ENCODE peak calls at places on chromosome 3, in four cellular contexts. A is SK-N-SH, Y is WTC11, C is HepG2. F is an unnamed sample.

GRCh38 chr3:186361612-186362408 is at the start of gene DGKG:
- DNase-seq in A (peak; percentile 90), Y (peak; percentile 45), C (no peak), F (no peak)

GRCh38 chr3:175208316-175208715 is 349.2 kb downstream of the NAALADL2 start:
- DNase-seq in A (no peak), Y (no peak), C (no peak), F (no peak)

GRCh38 chr3:16401273-16401672 is 112.2 kb downstream of the RFTN1 start:
- DNase-seq in A (no peak), Y (no peak), C (no peak), F (no peak)

GRCh38 chr3:15645740-15646490 is 44.4 kb downstream of the BTD start:
- DNase-seq in A (peak; percentile 70), Y (no peak), C (no peak), F (no peak)

GRCh38 chr3:187063286-187064081 is 75.8 kb downstream of the RPL39L start:
- DNase-seq in A (no peak), Y (no peak), C (peak; percentile 89), F (no peak)

GRCh38 chr3:133868758-133869429 is 26.8 kb downstream of the RAB6B start:
- DNase-seq in A (no peak), Y (no peak), C (no peak), F (no peak)

GRCh38 chr3:97278506-97278905 is 464.1 kb downstream of the EPHA6 start:
- DNase-seq in A (peak; percentile 14), Y (no peak), C (peak; percentile 4), F (no peak)

GRCh38 chr3:113183748-113184661 is 27.4 kb upstream of the BOC start:
- DNase-seq in A (peak; percentile 35), Y (no peak), C (no peak), F (no peak)

GRCh38 chr3:14688525-14688924 is 13.6 kb downstream of the C3orf20 start:
- DNase-seq in A (no peak), Y (no peak), C (no peak), F (no peak)

GRCh38 chr3:170865209-170866094 is 4.5 kb downstream of the RPL22L1 start:
- DNase-seq in A (no peak), Y (no peak), C (peak; percentile 18), F (no peak)

GRCh38 chr3:16759227-16759903 is 125.4 kb upstream of the PLCL2 start:
- DNase-seq in A (no peak), Y (no peak), C (no peak), F (no peak)

GRCh38 chr3:49415931-49416601 is 3.8 kb downstream of the TCTA start:
- DNase-seq in A (no peak), Y (no peak), C (no peak), F (no peak)

GRCh38 chr3:4819761-4820160 is 159.5 kb upstream of the BHLHE40 start:
- DNase-seq in A (no peak), Y (no peak), C (no peak), F (no peak)

GRCh38 chr3:115245437-115245836 is 98.3 kb upstream of the ZBTB20 start:
- DNase-seq in A (no peak), Y (no peak), C (no peak), F (no peak)

GRCh38 chr3:47780727-47781325 is 867 bp downstream of the SMARCC1 start:
- DNase-seq in A (peak; percentile 30), Y (no peak), C (peak; percentile 44), F (no peak)

DNA sequence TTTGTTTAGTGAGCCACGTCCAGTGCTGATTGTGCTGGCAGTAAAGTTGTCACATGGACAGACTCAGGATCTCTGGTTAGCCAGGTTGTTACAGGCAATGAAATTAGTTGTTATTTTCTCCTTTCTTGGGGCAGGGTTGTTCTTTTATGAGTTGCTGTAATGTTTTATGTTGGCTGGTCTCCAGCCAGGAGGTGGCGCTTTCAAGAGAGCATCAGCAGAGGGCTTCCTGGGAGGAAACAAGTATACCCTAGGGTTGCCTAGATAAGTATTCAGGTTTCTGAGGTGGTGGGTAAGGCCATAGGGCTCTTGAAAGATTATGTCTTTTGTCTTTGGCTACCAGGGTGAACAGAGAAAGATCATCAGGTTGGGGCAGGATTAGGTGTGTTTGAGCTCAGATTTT is 14.5 kb upstream of the CFAP20DC start:
- DNase-seq in A (no peak), Y (peak; percentile 32), C (no peak), F (no peak)
- TF ChIP-seq FOXJ3 in A (no peak), Y (no peak), C (no peak), F (no peak)

DNA sequence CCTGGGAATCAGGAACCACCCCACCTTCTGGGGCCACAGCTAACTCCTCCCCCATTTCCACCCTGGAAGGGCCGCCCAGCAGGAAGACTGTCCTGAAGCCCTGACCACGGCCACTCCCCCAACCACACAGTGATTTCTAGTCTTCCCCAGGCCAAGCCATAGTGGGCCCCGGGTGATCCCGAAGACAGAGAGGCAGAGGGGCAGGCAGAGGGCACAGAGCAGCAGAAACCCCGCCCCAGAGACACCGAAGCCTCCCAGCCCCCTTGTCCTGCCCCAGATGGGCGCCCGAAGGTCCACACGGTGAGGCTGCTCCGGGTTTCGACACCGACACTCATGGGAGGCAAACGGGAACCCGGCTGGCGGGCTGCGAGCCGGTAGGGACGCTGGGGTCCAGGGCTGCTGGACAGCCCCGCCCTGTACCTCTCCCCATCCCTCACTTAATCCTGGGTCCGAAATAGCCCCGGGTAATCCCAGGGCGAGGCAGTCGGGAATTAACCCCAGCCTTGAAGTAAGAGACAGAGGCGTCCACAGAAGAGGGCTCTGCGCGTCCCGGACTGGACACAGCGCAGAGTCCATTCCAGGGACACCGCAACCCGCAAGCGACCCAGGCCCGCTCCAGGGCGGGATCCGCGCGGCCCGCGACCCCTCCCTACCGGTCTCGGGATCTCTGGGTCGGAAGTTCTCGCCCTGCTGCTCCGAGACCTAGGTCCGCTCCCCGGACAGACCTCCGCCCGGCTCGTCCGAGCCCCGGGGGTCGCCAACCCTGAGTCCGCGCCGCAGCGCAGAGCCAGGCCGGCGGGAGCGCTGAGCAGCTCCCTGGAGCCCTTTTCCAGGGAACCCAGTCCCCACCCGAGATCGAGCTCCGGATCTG is 138.2 kb downstream of the NUP210 start:
- DNase-seq in A (peak; percentile 50), Y (peak; percentile 50), C (peak; percentile 69), F (peak; percentile 56)
- TF ChIP-seq FOXJ3 in A (no peak), Y (no peak), C (no peak), F (no peak)

GRCh38 chr3:72329354-72329753 is 518.9 kb downstream of the SHQ1 start:
- DNase-seq in A (peak; percentile 61), Y (no peak), C (no peak), F (no peak)
- TF ChIP-seq FOXJ3 in A (no peak), Y (no peak), C (no peak), F (no peak)

GRCh38 chr3:173038484-173038871 is 102.6 kb downstream of the SPATA16 start:
- DNase-seq in A (no peak), Y (no peak), C (no peak), F (no peak)

GRCh38 chr3:173043757-173044156 is 97.3 kb downstream of the SPATA16 start:
- DNase-seq in A (no peak), Y (no peak), C (no peak), F (no peak)

GRCh38 chr3:173037840-173038483 is 103.1 kb downstream of the SPATA16 start:
- DNase-seq in A (no peak), Y (no peak), C (no peak), F (no peak)
- TF ChIP-seq FOXJ3 in A (no peak), Y (no peak), C (no peak), F (no peak)

GRCh38 chr3:23748398-23749110 is 57.2 kb upstream of the UBE2E1 start:
- DNase-seq in A (no peak), Y (no peak), C (no peak), F (no peak)
- TF ChIP-seq FOXJ3 in A (no peak), Y (no peak), C (no peak), F (no peak)

F was measured in K562.